ENCODE peak calls at places on chromosome 10, in four cellular contexts. Y is small intestine, G is GM12865, R is cardiac fibroblast. K is an unnamed sample.

GRCh38 chr10:16686081-16686902 is 130.9 kb downstream of the RSU1 start:
- DNase-seq in R (no peak), G (no peak), Y (peak), K (no peak)

GRCh38 chr10:33772370-33773331 is 438.2 kb upstream of the NRP1 start:
- DNase-seq in Y (peak), R (peak), G (peak), K (no peak)

GRCh38 chr10:11120711-11121110 is 103.0 kb downstream of the CELF2 start:
- DNase-seq in R (no peak), Y (no peak), G (no peak), K (no peak)

GRCh38 chr10:16195178-16195769 is 241.5 kb upstream of the PTER start:
- DNase-seq in G (peak), Y (peak), R (no peak), K (peak)

GRCh38 chr10:133218891-133219290 is 11.1 kb upstream of the UTF1 start:
- DNase-seq in R (no peak), Y (no peak), G (no peak), K (no peak)

GRCh38 chr10:11819027-11819426 is 4.1 kb upstream of the PROSER2 start:
- DNase-seq in Y (no peak), R (no peak), G (no peak), K (no peak)

GRCh38 chr10:30114871-30115270 is 55.5 kb upstream of the JCAD start:
- DNase-seq in Y (no peak), G (no peak), R (peak), K (no peak)

GRCh38 chr10:81600185-81600584 is 274.8 kb upstream of the NRG3 start:
- DNase-seq in R (peak), G (no peak), Y (no peak), K (no peak)

GRCh38 chr10:43785252-43785651 is 136.6 kb upstream of the ZNF32 start:
- DNase-seq in G (peak), Y (no peak), R (peak), K (peak)

GRCh38 chr10:17123062-17123661 is 6.4 kb downstream of the CUBN start:
- DNase-seq in R (peak), Y (no peak), G (no peak), K (no peak)

GRCh38 chr10:61869772-61870520 is 31.6 kb upstream of the ARID5B start:
- DNase-seq in Y (peak), G (no peak), R (peak), K (no peak)

GRCh38 chr10:110504111-110504735 is 6.5 kb downstream of the DUSP5 start:
- DNase-seq in R (peak), Y (peak), G (peak), K (no peak)

GRCh38 chr10:110563132-110563531 is 4.4 kb upstream of the SMC3 start:
- DNase-seq in R (peak), G (no peak), Y (no peak), K (no peak)

GRCh38 chr10:72315054-72315453 is 39.7 kb downstream of the DNAJB12 start:
- DNase-seq in R (no peak), G (no peak), Y (no peak), K (no peak)

GRCh38 chr10:91006752-91007346 is 86.0 kb upstream of the ANKRD1 start:
- DNase-seq in G (peak), R (no peak), Y (peak), K (peak)

GRCh38 chr10:119166564-119166963 is 1.1 kb upstream of the SFXN4 start:
- DNase-seq in G (no peak), Y (no peak), R (no peak), K (no peak)
- H3K4me3 ChIP-seq in G (no peak), Y (no peak), R (no peak), K (no peak)

DNA sequence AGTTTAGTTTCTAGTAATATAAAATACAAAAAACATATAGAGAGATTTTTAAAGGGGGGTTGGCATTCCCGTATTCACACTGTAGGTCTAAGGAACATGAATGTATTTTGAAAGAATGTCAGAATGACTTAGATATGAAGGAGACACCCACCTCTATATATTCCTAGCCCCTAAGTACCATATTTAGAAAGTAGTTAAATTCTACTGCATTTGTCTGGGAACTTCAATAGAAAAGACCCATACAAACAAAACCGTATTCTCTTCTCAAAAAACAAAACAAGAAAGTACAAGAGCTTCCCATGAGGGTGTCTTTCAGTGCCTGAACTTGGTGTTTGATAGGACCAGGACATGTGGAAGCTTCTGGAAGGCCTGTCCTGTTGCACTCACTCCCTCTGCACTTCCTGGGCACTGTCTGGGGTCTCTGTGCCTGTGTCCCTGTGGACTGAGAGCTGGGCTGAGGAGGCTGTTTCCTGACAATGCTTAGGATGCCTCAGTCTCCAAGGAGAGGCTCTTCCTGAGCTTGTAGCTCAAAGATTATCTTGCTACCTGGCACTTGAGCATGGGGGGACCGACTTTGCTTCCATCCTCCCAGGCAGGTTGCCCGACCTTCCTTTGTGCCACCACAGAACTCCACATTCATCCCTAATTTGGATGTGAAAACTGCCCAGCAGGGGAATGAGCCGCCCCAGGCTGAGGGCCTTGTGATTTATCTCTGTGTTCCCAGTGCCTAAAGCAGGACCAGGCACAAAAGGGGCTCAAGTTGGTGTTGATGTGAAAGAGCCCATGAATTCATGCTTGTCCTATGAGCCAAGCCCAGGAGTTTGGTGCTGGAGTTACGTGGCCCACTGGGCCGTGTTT is 44.4 kb upstream of the KLF6 start:
- DNase-seq in Y (no peak), G (no peak), R (no peak), K (no peak)
- H3K4me3 ChIP-seq in Y (no peak), G (peak), R (peak), K (peak)

DNA sequence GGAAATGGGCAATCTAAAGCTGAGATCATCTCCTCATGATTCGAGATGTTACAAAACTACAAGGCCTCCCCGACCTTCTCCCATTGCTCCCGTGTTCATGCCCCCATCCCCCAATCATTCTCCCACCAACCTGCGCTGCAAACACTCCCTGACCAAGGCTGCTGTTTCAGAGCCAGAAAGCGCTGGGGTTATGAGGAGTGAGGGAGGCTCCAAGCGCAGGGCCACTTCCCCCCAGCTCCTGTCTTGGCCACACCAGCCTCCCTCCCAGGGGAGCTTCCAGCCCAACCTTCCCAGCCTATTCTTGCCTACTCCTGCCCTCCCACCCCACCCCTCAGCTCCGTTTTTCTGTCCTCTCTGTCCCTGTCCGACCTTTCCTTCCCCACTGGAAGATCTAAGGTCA is 14.7 kb upstream of the NODAL start:
- DNase-seq in Y (no peak), G (no peak), R (no peak), K (no peak)
- H3K4me3 ChIP-seq in Y (no peak), G (no peak), R (no peak), K (no peak)

DNA sequence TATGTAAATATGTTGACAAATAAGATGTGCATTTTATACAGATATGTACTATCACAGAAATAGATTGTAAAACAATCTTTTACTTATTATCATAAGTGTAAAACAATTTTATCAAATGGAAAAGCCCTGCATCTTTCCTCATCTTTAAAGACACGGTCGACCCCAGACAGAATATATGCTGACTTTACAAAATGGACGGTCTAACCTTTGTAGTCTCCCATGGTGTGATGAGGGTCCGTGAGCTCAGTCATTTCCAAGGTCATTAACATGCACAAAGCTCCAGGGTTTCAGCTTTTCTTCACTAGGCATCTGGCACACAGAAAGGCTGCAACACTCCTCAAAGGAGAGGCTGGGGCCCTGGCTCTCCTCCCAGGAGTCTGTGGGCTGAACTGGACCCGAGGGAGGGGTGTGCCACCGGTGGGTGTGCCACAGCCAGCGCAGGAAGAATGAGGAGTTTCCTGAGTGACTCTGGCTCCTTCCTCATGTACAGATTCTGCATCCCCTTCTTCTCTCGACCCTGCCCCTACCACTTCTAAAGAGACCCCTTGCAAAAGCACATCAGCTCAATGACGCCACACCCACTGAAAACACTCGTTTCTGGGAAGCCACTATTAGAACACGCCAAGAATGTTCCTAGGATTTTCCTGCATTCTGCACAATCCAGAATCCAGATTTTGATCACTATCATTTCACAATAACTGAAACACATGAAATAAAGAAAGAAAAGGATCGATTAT is 26.2 kb upstream of the ABLIM1 start:
- DNase-seq in Y (peak), R (no peak), G (no peak), K (no peak)
- H3K4me3 ChIP-seq in Y (no peak), R (no peak), G (no peak), K (no peak)

DNA sequence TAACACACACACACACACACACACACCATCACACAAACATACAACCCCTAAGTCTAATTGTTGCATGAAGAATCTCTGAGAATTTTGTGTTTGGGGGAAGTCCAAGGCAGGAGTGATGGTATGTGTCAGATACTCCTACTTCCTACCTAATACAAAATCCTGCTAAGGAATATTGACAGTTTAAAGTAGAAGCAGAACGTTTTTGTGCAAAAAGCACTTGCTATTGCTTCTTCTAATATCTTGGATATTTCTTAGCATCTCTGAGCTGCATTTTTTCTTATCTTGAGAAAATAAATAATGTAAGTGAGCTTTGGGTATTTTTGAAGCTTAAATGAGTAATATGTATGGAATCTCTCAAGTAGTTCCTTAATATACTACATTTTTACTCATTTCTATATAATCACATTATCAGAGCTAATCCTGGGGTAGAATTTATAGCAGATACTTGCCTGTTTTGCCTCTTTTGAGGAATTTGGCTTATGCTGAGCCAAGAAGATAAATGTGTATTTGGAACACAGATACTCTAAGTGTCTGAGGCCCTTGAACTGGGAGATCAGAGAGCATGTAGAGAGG is 212.3 kb downstream of the DKK1 start:
- DNase-seq in R (peak), G (no peak), Y (no peak), K (no peak)
- H3K4me3 ChIP-seq in R (no peak), G (no peak), Y (no peak), K (no peak)

GRCh38 chr10:86967481-86967941 is 771 bp upstream of the ADIRF start:
- DNase-seq in Y (no peak), R (no peak), G (no peak), K (no peak)

GRCh38 chr10:86968271-86968993 is at the start of gene ADIRF:
- DNase-seq in R (no peak), Y (peak), G (no peak), K (no peak)

GRCh38 chr10:86969421-86970041 is 1.2 kb downstream of the ADIRF start:
- DNase-seq in R (peak), Y (peak), G (no peak), K (no peak)

GRCh38 chr10:86970152-86970886 is 2.0 kb downstream of the ADIRF start:
- DNase-seq in Y (no peak), G (no peak), R (peak), K (no peak)

GRCh38 chr10:86968994-86969355 is 693 bp downstream of the ADIRF start:
- DNase-seq in R (no peak), G (no peak), Y (no peak), K (no peak)
- H3K4me3 ChIP-seq in R (peak), G (no peak), Y (no peak), K (no peak)

GRCh38 chr10:118595064-118595420 is 406 bp downstream of the PRLHR start:
- DNase-seq in Y (no peak), G (no peak), R (no peak), K (no peak)
- H3K4me3 ChIP-seq in Y (no peak), G (no peak), R (no peak), K (no peak)

GRCh38 chr10:121053151-121053550 is 202.0 kb downstream of the WDR11 start:
- DNase-seq in R (no peak), G (no peak), Y (no peak), K (no peak)

GRCh38 chr10:121057291-121057690 is 206.1 kb downstream of the WDR11 start:
- DNase-seq in Y (no peak), G (no peak), R (no peak), K (no peak)

GRCh38 chr10:121058082-121058481 is 206.9 kb downstream of the WDR11 start:
- DNase-seq in G (no peak), R (no peak), Y (no peak), K (no peak)

GRCh38 chr10:121049923-121050322 is 198.8 kb downstream of the WDR11 start:
- DNase-seq in R (no peak), Y (no peak), G (no peak), K (no peak)

DNA sequence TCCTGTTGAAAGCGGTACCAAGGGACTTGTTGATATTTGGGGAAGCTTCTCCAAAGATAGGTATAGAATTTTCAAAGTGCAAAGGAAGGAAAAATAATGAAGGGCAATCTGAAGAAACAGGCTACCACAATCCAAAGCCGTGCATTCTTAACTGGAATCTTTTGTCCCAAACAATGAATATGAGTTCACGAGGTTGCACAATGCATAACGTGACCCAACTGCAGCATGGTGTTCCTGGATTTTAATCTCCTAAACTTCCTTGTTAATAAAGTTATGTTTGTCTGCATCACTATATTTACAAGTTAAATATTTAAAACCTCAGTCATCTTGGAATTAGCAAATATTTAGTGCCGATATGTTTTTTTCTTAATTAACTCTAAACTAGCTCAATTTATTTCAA is 203.7 kb downstream of the WDR11 start:
- DNase-seq in R (no peak), G (no peak), Y (no peak), K (no peak)
- H3K4me3 ChIP-seq in R (no peak), G (no peak), Y (no peak), K (no peak)

DNA sequence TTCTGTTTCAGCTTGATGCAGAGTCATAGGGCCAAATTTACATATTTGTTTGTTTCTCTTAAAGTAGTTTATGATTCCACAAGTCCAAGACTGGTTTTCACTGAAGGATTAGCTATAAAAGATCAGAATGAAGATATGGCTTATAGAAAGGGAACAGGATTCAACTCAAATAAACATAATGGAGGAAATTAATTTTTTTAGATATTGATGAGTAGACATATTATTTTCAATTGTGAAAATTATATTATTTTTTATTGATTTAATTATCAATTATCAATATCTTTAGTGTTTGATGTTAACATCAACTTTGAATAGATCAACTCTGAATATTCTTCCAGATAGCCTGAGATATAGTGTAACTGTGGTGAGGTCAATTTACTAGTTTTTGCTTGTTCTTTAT is 68.1 kb downstream of the VTI1A start:
- DNase-seq in Y (no peak), G (no peak), R (no peak), K (no peak)
- H3K4me3 ChIP-seq in Y (no peak), G (no peak), R (no peak), K (no peak)

DNA sequence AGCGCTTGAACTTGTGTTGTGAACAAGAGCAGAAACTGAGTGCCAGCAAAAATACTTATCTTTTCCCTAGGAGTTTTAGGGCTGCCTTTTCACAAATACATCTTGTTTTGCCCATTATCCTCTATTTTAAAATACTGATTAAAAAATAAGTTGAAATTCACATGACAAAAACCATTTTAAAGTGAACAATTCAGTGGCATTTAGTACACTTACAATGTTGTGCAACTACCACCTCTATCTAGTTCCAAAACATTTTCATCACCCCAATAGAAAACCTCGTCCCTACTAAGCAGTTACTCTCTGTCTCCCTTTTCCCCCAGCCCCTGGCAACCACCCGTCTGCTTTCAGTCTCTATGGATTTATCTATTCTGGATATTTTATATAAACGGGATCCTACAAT is 1.4 kb downstream of the WBP1L start:
- DNase-seq in Y (no peak), R (no peak), G (no peak), K (no peak)
- H3K4me3 ChIP-seq in Y (no peak), R (peak), G (peak), K (no peak)

K was measured in Jurkat, Clone E6-1.